ENCODE peak calls at places on chromosomes 3 and 15, in six cellular contexts. C, X, D, B, E and F are unnamed samples.

GRCh38 chr3:180382781-180383180 is 219.2 kb upstream of the TTC14 start:
- DNase-seq in C (no peak), X (no peak), D (no peak), B (no peak), E (no peak), F (no peak)

GRCh38 chr3:169923189-169923588 is 11.8 kb downstream of the SAMD7 start:
- DNase-seq in C (no peak), X (no peak), D (peak), B (no peak), E (no peak), F (no peak)

GRCh38 chr15:78432664-78433063 is 5.4 kb upstream of the IREB2 start:
- DNase-seq in C (no peak), X (no peak), D (no peak), B (no peak), E (no peak), F (no peak)

GRCh38 chr3:42763023-42763422 is 10.0 kb downstream of the CCDC13 start:
- DNase-seq in C (no peak), X (no peak), D (no peak), B (no peak), E (no peak), F (no peak)

GRCh38 chr3:4271834-4272233 is 31.3 kb upstream of the SETMAR start:
- DNase-seq in C (no peak), X (no peak), D (no peak), B (no peak), E (no peak), F (no peak)

GRCh38 chr15:33442449-33442848 is 131.7 kb downstream of the RYR3 start:
- DNase-seq in C (no peak), X (no peak), D (no peak), B (no peak), E (no peak), F (no peak)

GRCh38 chr15:60573936-60574335 is 95.0 kb upstream of the ICE2 start:
- DNase-seq in C (no peak), X (peak), D (no peak), B (no peak), E (no peak), F (peak)

GRCh38 chr3:104992618-104993017 is 374.1 kb upstream of the ALCAM start:
- DNase-seq in C (no peak), X (no peak), D (no peak), B (no peak), E (no peak), F (no peak)

GRCh38 chr3:10268930-10269329 is 20.7 kb downstream of the TATDN2 start:
- DNase-seq in C (no peak), X (no peak), D (no peak), B (no peak), E (no peak), F (no peak)

GRCh38 chr3:17833786-17834559 is 91.5 kb upstream of the TBC1D5 start:
- DNase-seq in C (no peak), X (no peak), D (no peak), B (no peak), E (no peak), F (no peak)

GRCh38 chr3:53255360-53255774 is 455 bp downstream of the TKT start:
- DNase-seq in C (peak), X (no peak), D (peak), B (no peak), E (no peak), F (peak)

GRCh38 chr15:79294075-79294474 is 11.6 kb downstream of the ANKRD34C start:
- DNase-seq in C (no peak), X (no peak), D (no peak), B (no peak), E (no peak), F (no peak)

GRCh38 chr15:40333922-40334492 is 6.7 kb downstream of the CCDC9B start:
- DNase-seq in C (no peak), X (no peak), D (peak), B (no peak), E (peak), F (no peak)